ENCODE peak calls at places on chromosomes 5 and 9, in five cellular contexts. T, K, H, E and P are unnamed samples.

GRCh38 chr9:87327567-87328125 is 170.0 kb upstream of the DAPK1 start:
- DNase-seq in T (no peak), K (no peak), H (no peak), E (no peak), P (no peak)

GRCh38 chr5:139647406-139648204 is 544 bp upstream of the CXXC5 start:
- DNase-seq in T (peak), K (no peak), H (no peak), E (no peak), P (no peak)

GRCh38 chr5:180869587-180869986 is 8.5 kb upstream of the ZFP62 start:
- DNase-seq in T (no peak), K (no peak), H (no peak), E (no peak), P (no peak)

GRCh38 chr9:127494304-127494702 is 43.0 kb downstream of the LRSAM1 start:
- DNase-seq in T (no peak), K (no peak), H (no peak), E (no peak), P (no peak)

GRCh38 chr9:94882953-94883641 is 156.6 kb downstream of the AOPEP start:
- DNase-seq in T (no peak), K (no peak), H (no peak), E (no peak), P (no peak)

GRCh38 chr5:91407204-91407603 is 24.1 kb upstream of the ARRDC3 start:
- DNase-seq in T (no peak), K (no peak), H (no peak), E (no peak), P (no peak)

GRCh38 chr9:99722852-99723251 is 98.8 kb upstream of the NR4A3 start:
- DNase-seq in T (no peak), K (no peak), H (no peak), E (no peak), P (no peak)

GRCh38 chr9:84990416-84990815 is 320.9 kb downstream of the NTRK2 start:
- DNase-seq in T (no peak), K (no peak), H (no peak), E (no peak), P (no peak)